ENCODE peak calls at places on chromosomes 2 and 18, in eight cellular contexts. V, F, Y, T, Z, C, P and U are unnamed samples. For H3K4me1, the result is how much of the 10 kb centered on the place peaks cover.

GRCh38 chr2:134668821-134669220 is 50.0 kb downstream of the TMEM163 start:
- DNase-seq in V (no peak), F (no peak), Y (no peak), T (peak), Z (no peak), C (no peak), P (no peak), U (peak)

GRCh38 chr2:24327988-24328387 is 32.3 kb downstream of the ITSN2 start:
- DNase-seq in V (no peak), F (no peak), Y (no peak), T (no peak), Z (no peak), C (no peak), P (no peak), U (no peak)

GRCh38 chr2:98698896-98699295 is 32.0 kb downstream of the MGAT4A start:
- DNase-seq in V (no peak), F (no peak), Y (no peak), T (no peak), Z (no peak), C (no peak), P (no peak), U (no peak)

GRCh38 chr2:101803128-101803527 is 105.6 kb downstream of the MAP4K4 start:
- DNase-seq in V (peak), F (no peak), Y (no peak), T (no peak), Z (no peak), C (no peak), P (no peak), U (no peak)

GRCh38 chr2:113407446-113408099 is 29.9 kb upstream of the ZNG1B start:
- DNase-seq in V (peak), F (no peak), Y (no peak), T (no peak), Z (no peak), C (no peak), P (no peak), U (no peak)

GRCh38 chr2:227545990-227546389 is 52.7 kb upstream of the SCYGR2 start:
- DNase-seq in V (no peak), F (no peak), Y (peak), T (peak), Z (no peak), C (no peak), P (no peak), U (no peak)

GRCh38 chr2:72975017-72975416 is 57.7 kb downstream of the EMX1 start:
- DNase-seq in V (no peak), F (no peak), Y (no peak), T (no peak), Z (no peak), C (no peak), P (no peak), U (no peak)

GRCh38 chr2:239891692-239892091 is 133.4 kb downstream of the NDUFA10 start:
- DNase-seq in V (no peak), F (no peak), Y (no peak), T (no peak), Z (no peak), C (no peak), P (no peak), U (no peak)

GRCh38 chr2:65220432-65221131 is 7.0 kb upstream of the ACTR2 start:
- DNase-seq in V (peak), F (no peak), Y (no peak), T (no peak), Z (no peak), C (no peak), P (no peak), U (no peak)

GRCh38 chr18:13264986-13265900 is 46.7 kb downstream of the LDLRAD4 start:
- DNase-seq in V (no peak), F (no peak), Y (no peak), T (no peak), Z (peak), C (no peak), P (no peak), U (no peak)

GRCh38 chr2:9240745-9241144 is 34.1 kb downstream of the ASAP2 start:
- DNase-seq in V (no peak), F (no peak), Y (no peak), T (no peak), Z (no peak), C (no peak), P (no peak), U (no peak)

GRCh38 chr18:61984293-61984692 is 91.5 kb upstream of the RNF152 start:
- DNase-seq in V (no peak), F (no peak), Y (no peak), T (no peak), Z (no peak), C (no peak), P (no peak), U (no peak)

GRCh38 chr2:143261986-143262784 is 133.0 kb downstream of the ARHGAP15 start:
- DNase-seq in V (peak), F (no peak), Y (no peak), T (no peak), Z (no peak), C (no peak), P (no peak), U (no peak)

GRCh38 chr18:66826211-66826610 is 222.3 kb upstream of the CDH19 start:
- DNase-seq in V (no peak), F (no peak), Y (no peak), T (no peak), Z (no peak), C (no peak), P (no peak), U (no peak)

GRCh38 chr2:38187416-38188127 is 111.6 kb upstream of the CYP1B1 start:
- DNase-seq in V (peak), F (no peak), Y (peak), T (peak), Z (peak), C (peak), P (peak), U (no peak)

GRCh38 chr2:15181092-15181745 is 379.9 kb downstream of the NBAS start:
- DNase-seq in V (no peak), F (no peak), Y (no peak), T (no peak), Z (no peak), C (no peak), P (no peak), U (no peak)

GRCh38 chr18:28584726-28585125 is 407.8 kb upstream of the CDH2 start:
- DNase-seq in V (peak), F (peak), Y (no peak), T (no peak), Z (no peak), C (no peak), P (no peak), U (no peak)

GRCh38 chr2:54958717-54959371 is 91.4 kb downstream of the RTN4 start:
- DNase-seq in V (no peak), F (no peak), Y (no peak), T (no peak), Z (no peak), C (no peak), P (no peak), U (no peak)

GRCh38 chr2:232196802-232197201 is 181.7 kb upstream of the ALPP start:
- DNase-seq in V (no peak), F (no peak), Y (no peak), T (no peak), Z (no peak), C (no peak), P (no peak), U (no peak)

GRCh38 chr2:224268441-224268840 is 133.5 kb downstream of the FAM124B start:
- DNase-seq in V (peak), F (no peak), Y (no peak), T (no peak), Z (no peak), C (no peak), P (no peak), U (no peak)

GRCh38 chr2:69720404-69720803 is 21.5 kb upstream of the ANXA4 start:
- DNase-seq in V (peak), F (no peak), Y (no peak), T (no peak), Z (no peak), C (no peak), P (no peak), U (no peak)

GRCh38 chr2:213627835-213628234 is 343.6 kb downstream of the SPAG16 start:
- DNase-seq in V (no peak), F (no peak), Y (no peak), T (no peak), Z (no peak), C (no peak), P (no peak), U (no peak)

GRCh38 chr18:78721281-78721949 is 258.2 kb upstream of the SALL3 start:
- DNase-seq in V (no peak), F (no peak), Y (peak), T (peak), Z (peak), C (no peak), P (peak), U (no peak)

GRCh38 chr18:43805646-43806194 is 528.4 kb upstream of the SYT4 start:
- DNase-seq in V (no peak), F (no peak), Y (no peak), T (no peak), Z (peak), C (no peak), P (no peak), U (no peak)

GRCh38 chr2:10912796-10913445 is 1.2 kb downstream of the KCNF1 start:
- DNase-seq in V (no peak), F (no peak), Y (peak), T (no peak), Z (peak), C (no peak), P (peak), U (no peak)

GRCh38 chr2:201257381-201257940 is 2.9 kb upstream of the CASP8 start:
- DNase-seq in V (no peak), F (no peak), Y (no peak), T (no peak), Z (no peak), C (no peak), P (no peak), U (peak)

GRCh38 chr18:78396756-78397155 is 582.9 kb upstream of the SALL3 start:
- DNase-seq in V (no peak), F (no peak), Y (no peak), T (no peak), Z (no peak), C (no peak), P (no peak), U (no peak)

DNA sequence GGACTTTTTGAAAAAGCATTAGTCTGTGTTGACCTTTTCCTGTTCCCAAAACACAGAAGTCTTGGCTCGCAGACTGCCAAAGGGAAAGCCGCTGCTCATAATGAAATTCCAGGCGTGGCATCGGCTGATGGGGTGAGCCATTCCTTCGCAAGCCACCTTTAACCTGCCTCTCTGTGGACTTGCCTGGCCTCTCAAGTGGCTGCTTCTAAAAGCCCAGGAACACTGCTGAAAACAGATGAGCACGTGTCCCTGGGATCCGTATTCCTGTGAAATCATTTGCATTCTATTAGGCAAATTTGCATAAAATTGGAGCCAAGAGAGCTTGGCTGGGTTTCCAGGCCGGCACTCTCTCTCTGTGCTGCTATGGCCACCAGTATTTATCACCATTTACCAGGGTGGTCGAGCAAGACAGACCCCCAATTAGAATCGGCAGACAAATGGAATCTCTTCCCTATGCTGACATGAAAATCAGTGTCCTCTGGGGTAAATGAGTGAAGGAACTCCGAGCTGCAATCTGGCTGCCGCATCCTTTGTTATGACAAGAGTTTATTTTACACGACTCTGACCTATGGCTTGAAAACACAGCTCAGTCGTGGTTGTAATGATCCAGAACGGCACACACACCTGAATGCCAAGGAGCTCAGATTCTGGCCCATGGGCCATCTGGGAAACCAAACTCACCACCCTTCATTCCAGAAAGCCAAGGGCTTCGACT is 21.7 kb downstream of the BCL2 start:
- DNase-seq in V (no peak), F (no peak), Y (no peak), T (no peak), Z (no peak), C (no peak), P (no peak), U (no peak)
- H3K4me1 ChIP-seq in V (under half), F (under half), Y (under half), T (under half), Z (under half), C (under half), P (under half), U (under half)

DNA sequence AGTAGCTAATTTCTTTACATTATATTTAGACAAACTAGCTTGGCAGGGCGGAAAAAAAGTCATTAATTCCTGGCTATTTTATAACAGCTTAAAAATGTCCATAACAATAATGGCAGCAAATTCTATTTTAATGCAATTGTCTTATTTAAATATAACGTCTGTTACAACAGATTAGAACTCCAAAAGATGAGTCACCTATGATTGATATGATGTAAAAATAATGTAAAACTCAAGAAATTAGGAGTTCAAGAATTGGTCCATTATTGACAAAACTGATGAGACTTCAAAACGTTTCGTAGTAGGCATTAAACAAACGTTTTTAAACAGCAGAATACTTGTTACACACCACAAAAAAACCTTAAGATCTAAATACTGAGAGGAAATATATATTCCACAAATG is 2.7 kb downstream of the XPO1 start:
- DNase-seq in V (peak), F (no peak), Y (no peak), T (no peak), Z (no peak), C (no peak), P (no peak), U (no peak)
- H3K4me3 ChIP-seq in V (peak), F (no peak), Y (peak), T (peak), Z (peak), C (peak), P (peak), U (peak)

GRCh38 chr2:233485726-233486125 is 80.9 kb downstream of the USP40 start:
- DNase-seq in V (no peak), F (no peak), Y (peak), T (no peak), Z (peak), C (no peak), P (no peak), U (no peak)

GRCh38 chr2:233489143-233489542 is 77.4 kb downstream of the USP40 start:
- DNase-seq in V (no peak), F (no peak), Y (peak), T (no peak), Z (no peak), C (no peak), P (no peak), U (no peak)

GRCh38 chr2:233487748-233488345 is 78.7 kb downstream of the USP40 start:
- DNase-seq in V (peak), F (no peak), Y (no peak), T (no peak), Z (no peak), C (no peak), P (no peak), U (no peak)

GRCh38 chr2:233486357-233486756 is 80.2 kb downstream of the USP40 start:
- DNase-seq in V (no peak), F (no peak), Y (no peak), T (no peak), Z (no peak), C (no peak), P (no peak), U (no peak)

GRCh38 chr2:233486778-233487552 is 79.6 kb downstream of the USP40 start:
- DNase-seq in V (peak), F (no peak), Y (peak), T (no peak), Z (peak), C (no peak), P (no peak), U (no peak)
- H3K27ac ChIP-seq in V (peak), F (no peak), Y (peak), T (peak), Z (peak), C (no peak), P (peak), U (no peak)

GRCh38 chr2:96143848-96144480 is 1.3 kb downstream of the DUSP2 start:
- DNase-seq in V (no peak), F (no peak), Y (peak), T (peak), Z (peak), C (no peak), P (peak), U (peak)

GRCh38 chr2:96144481-96145027 is 686 bp downstream of the DUSP2 start:
- DNase-seq in V (no peak), F (no peak), Y (no peak), T (peak), Z (peak), C (no peak), P (peak), U (peak)

GRCh38 chr2:96146881-96147592 is 1.8 kb upstream of the DUSP2 start:
- DNase-seq in V (peak), F (no peak), Y (peak), T (peak), Z (no peak), C (no peak), P (peak), U (no peak)

GRCh38 chr2:96146151-96146880 is 1.1 kb upstream of the DUSP2 start:
- DNase-seq in V (no peak), F (no peak), Y (peak), T (peak), Z (peak), C (no peak), P (peak), U (peak)

DNA sequence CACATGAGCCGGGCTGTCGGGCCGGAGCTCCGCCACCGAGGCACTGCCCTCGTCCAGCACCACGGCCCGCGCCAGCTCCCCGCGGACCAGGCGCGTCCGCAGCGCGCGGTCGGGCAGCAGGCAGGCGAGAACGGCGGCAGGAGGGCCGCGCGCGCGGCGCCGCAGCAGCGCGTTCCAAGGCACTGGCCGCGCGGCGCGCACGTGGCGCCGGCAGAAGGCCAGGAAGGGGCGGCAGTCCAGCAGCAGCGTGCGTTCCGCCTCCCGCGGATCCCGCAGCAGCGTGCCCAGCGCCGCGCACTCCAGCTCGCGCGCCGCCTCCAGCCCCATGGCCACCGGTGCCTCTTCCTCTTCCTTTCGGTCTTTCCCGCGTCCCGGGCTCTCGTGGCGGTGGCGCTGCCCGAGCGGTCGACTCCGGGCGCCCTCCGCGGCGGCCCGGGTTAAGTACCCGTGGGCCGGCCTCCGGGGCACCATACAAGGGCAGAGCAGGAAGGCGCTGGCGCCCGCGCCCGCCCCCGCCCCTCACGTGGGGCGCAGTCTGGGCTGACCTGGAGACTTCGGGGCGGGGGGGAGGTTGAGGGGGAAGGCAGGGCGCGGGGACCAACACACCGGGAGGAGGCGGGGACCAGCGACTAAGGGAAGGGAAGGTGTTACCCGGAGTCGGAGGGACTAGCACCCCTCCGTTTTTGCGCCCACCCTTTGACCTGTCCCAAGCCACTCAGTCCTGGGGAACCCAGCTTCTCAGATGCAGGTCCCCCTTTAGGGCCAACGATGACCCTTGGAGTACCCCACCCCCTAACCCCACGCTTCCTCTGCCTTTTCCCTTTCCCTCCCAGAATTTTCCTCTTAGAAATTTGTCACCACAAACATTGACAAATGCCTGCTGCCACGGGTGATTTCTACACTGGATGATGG is at the start of gene DUSP2:
- DNase-seq in V (peak), F (peak), Y (peak), T (peak), Z (peak), C (peak), P (peak), U (peak)
- H3K4me1 ChIP-seq in V (under half), F (under half), Y (under half), T (under half), Z (under half), C (under half), P (under half), U (half or more)

GRCh38 chr2:205702576-205702975 is 20.3 kb downstream of the NRP2 start:
- DNase-seq in V (no peak), F (no peak), Y (no peak), T (no peak), Z (no peak), C (no peak), P (no peak), U (no peak)
- H3K4me3 ChIP-seq in V (no peak), F (no peak), Y (no peak), T (no peak), Z (no peak), C (no peak), P (no peak), U (no peak)

DNA sequence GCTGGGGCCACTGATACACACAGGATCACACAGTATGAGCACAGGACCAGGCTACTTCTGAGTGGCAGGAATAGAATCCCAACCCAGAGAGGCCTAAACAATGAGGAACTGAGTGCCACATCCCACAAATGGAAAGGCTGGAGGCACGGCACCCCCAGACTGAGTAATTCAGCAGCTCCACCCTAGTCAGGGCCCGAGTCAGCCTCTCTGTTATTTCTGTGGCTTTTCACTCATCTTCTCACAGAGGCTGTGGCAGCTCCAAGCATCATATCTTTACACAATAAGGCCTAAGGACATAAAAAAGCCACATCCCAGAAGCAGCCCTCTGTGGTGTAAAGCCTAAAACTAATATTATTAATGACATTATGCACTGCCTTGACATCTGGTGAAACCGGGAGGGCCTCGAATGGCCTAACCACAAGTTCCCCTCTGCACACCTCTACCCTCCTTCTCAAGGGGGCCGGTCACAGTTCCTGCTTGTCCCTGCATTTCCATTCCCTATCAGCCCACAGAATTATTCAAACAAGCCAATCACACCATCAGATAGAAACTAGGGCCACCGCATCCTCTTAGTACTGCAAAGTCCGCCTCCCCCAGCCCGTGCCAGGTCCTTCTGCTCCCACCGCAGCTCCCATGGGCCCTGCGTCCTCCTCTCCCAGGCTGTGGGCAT is 12.5 kb upstream of the MAL start:
- DNase-seq in V (peak), F (no peak), Y (no peak), T (no peak), Z (no peak), C (no peak), P (no peak), U (no peak)
- H3K27ac ChIP-seq in V (no peak), F (no peak), Y (no peak), T (no peak), Z (no peak), C (no peak), P (no peak), U (no peak)